ENCODE peak calls at places on chromosomes 3 and 15, in eight cellular contexts. J is mucosa of descending colon, Y is RWPE2, X is GM23338, R is fibroblast of lung, Z is tibial artery, N is pancreas, Q is NT2/D1. A is an unnamed sample.

GRCh38 chr3:134348524-134348923 is 25.7 kb downstream of the AMOTL2 start:
- DNase-seq in R (peak), Y (peak), N (peak), Q (no peak), Z (peak), X (no peak), J (no peak), A (no peak)

GRCh38 chr15:101114146-101114545 is 137.7 kb downstream of the CHSY1 start:
- DNase-seq in Q (no peak), X (no peak), N (no peak), Z (peak), Y (peak), R (no peak), J (no peak), A (no peak)

GRCh38 chr15:79046691-79047404 is 43.7 kb downstream of the RASGRF1 start:
- DNase-seq in X (no peak), Y (no peak), N (no peak), J (no peak), R (no peak), Q (no peak), Z (no peak), A (no peak)

GRCh38 chr15:72859023-72859756 is 75.6 kb upstream of the ADPGK start:
- DNase-seq in J (peak), Z (no peak), Y (no peak), Q (no peak), R (no peak), X (no peak), N (no peak), A (no peak)

GRCh38 chr15:63238796-63239195 is 38.6 kb upstream of the APH1B start:
- DNase-seq in N (no peak), R (peak), Y (peak), Q (no peak), X (no peak), Z (no peak), J (no peak), A (no peak)

GRCh38 chr3:129599073-129599472 is 7.4 kb downstream of the PLXND1 start:
- DNase-seq in N (no peak), J (no peak), Y (no peak), Z (no peak), X (no peak), R (no peak), Q (no peak), A (no peak)

GRCh38 chr3:194072691-194073279 is 63.2 kb upstream of the HES1 start:
- DNase-seq in Z (no peak), Q (no peak), N (no peak), R (no peak), Y (no peak), X (no peak), J (no peak), A (no peak)

GRCh38 chr3:189488241-189488767 is 142.9 kb upstream of the TP63 start:
- DNase-seq in J (no peak), X (no peak), Y (peak), Z (no peak), N (no peak), Q (peak), R (peak), A (no peak)

GRCh38 chr15:92098869-92099268 is 245.4 kb downstream of the SLCO3A1 start:
- DNase-seq in Z (no peak), X (peak), R (no peak), Q (peak), Y (no peak), N (no peak), J (no peak), A (peak)

GRCh38 chr3:49279376-49279775 is 2.3 kb upstream of the C3orf62 start:
- DNase-seq in N (no peak), Y (no peak), Z (no peak), X (no peak), J (no peak), R (peak), Q (no peak), A (no peak)

GRCh38 chr3:8595252-8595934 is 49.2 kb downstream of the SSUH2 start:
- DNase-seq in Q (no peak), J (no peak), Z (no peak), X (no peak), N (no peak), R (no peak), Y (no peak), A (no peak)

GRCh38 chr15:42020713-42021273 is at the start of gene PLA2G4E:
- DNase-seq in R (no peak), J (no peak), X (no peak), Z (peak), Y (peak), N (no peak), Q (no peak), A (no peak)

GRCh38 chr3:117903226-117903625 is 1131.4 kb downstream of the IGSF11 start:
- DNase-seq in J (no peak), Z (no peak), Y (no peak), N (no peak), X (no peak), Q (no peak), R (peak), A (no peak)

GRCh38 chr15:36940207-36940606 is 160.1 kb downstream of the MEIS2 start:
- DNase-seq in N (no peak), R (no peak), X (no peak), Z (no peak), Y (no peak), J (no peak), Q (no peak), A (no peak)

GRCh38 chr15:99507016-99507731 is 58.6 kb upstream of the MEF2A start:
- DNase-seq in J (no peak), N (peak), Y (no peak), Z (no peak), Q (no peak), R (peak), X (no peak), A (peak)

GRCh38 chr3:197394464-197395321 is 96.3 kb upstream of the DLG1 start:
- DNase-seq in J (no peak), Z (peak), Y (peak), N (no peak), Q (no peak), R (peak), X (no peak), A (peak)

GRCh38 chr3:33942483-33943150 is 144.2 kb downstream of the PDCD6IP start:
- DNase-seq in Q (no peak), X (no peak), R (peak), N (no peak), J (no peak), Y (no peak), Z (no peak), A (no peak)

GRCh38 chr3:775178-775885 is 317.5 kb upstream of the CNTN6 start:
- DNase-seq in R (no peak), N (no peak), X (no peak), J (no peak), Z (no peak), Q (no peak), Y (no peak), A (no peak)

GRCh38 chr3:107028086-107028485 is 349.2 kb upstream of the CCDC54 start:
- DNase-seq in X (no peak), Y (no peak), R (no peak), J (no peak), Q (no peak), N (no peak), Z (no peak), A (no peak)

GRCh38 chr3:66496731-66497130 is 4.1 kb downstream of the LRIG1 start:
- DNase-seq in J (no peak), Q (no peak), X (peak), Y (no peak), R (no peak), N (no peak), Z (no peak), A (no peak)

GRCh38 chr3:155884292-155884691 is 13.8 kb downstream of the GMPS start:
- DNase-seq in X (no peak), Q (no peak), Z (no peak), J (no peak), N (no peak), Y (no peak), R (no peak), A (no peak)

GRCh38 chr15:88487796-88488523 is 20.5 kb downstream of the MRPS11 start:
- DNase-seq in Y (no peak), X (peak), N (no peak), Z (no peak), J (no peak), R (no peak), Q (no peak), A (no peak)

GRCh38 chr3:124107074-124107473 is 115.2 kb upstream of the ROPN1 start:
- DNase-seq in N (no peak), J (no peak), Y (no peak), Z (no peak), Q (no peak), R (peak), X (no peak), A (no peak)

GRCh38 chr15:97976766-97977503 is 16.4 kb downstream of the ARRDC4 start:
- DNase-seq in X (no peak), N (no peak), Q (no peak), Z (no peak), J (no peak), R (no peak), Y (no peak), A (no peak)

GRCh38 chr3:85427467-85427866 is 468.7 kb downstream of the CADM2 start:
- DNase-seq in N (no peak), Y (no peak), Z (no peak), Q (no peak), X (no peak), J (no peak), R (no peak), A (no peak)

GRCh38 chr15:78811825-78812183 is 540 bp upstream of the ADAMTS7 start:
- DNase-seq in N (no peak), X (no peak), Y (no peak), Q (no peak), J (no peak), Z (no peak), R (no peak), A (peak)

GRCh38 chr3:42898896-42899675 is 6.9 kb upstream of the ZNF662 start:
- DNase-seq in N (no peak), Q (no peak), R (no peak), Z (no peak), Y (no peak), J (no peak), X (peak), A (no peak)

GRCh38 chr3:186298876-186299275 is 63.2 kb downstream of the DGKG start:
- DNase-seq in R (no peak), Q (no peak), X (no peak), N (no peak), Y (no peak), Z (no peak), J (no peak), A (no peak)

GRCh38 chr3:113557374-113557773 is 25.0 kb downstream of the SIDT1 start:
- DNase-seq in Z (no peak), Y (no peak), R (peak), Q (peak), N (no peak), J (no peak), X (peak), A (no peak)

GRCh38 chr15:80105193-80105984 is 45.9 kb downstream of the ZFAND6 start:
- DNase-seq in Q (no peak), Y (no peak), N (no peak), Z (no peak), J (no peak), X (no peak), R (peak), A (no peak)

GRCh38 chr15:59294961-59295741 is 77.5 kb downstream of the MYO1E start:
- DNase-seq in N (no peak), Z (peak), R (peak), X (no peak), J (no peak), Q (no peak), Y (no peak), A (peak)

GRCh38 chr3:109643590-109643989 is 306.2 kb upstream of the DPPA4 start:
- DNase-seq in J (no peak), Z (no peak), Q (no peak), X (no peak), R (peak), Y (no peak), N (no peak), A (no peak)

GRCh38 chr15:48579945-48580671 is 65.4 kb downstream of the FBN1 start:
- DNase-seq in Z (no peak), Y (no peak), N (no peak), Q (no peak), X (no peak), J (no peak), R (no peak), A (no peak)
- H3K4me3 ChIP-seq in Z (peak), Y (no peak), N (no peak), Q (no peak), X (no peak), J (no peak), R (no peak), A (no peak)

DNA sequence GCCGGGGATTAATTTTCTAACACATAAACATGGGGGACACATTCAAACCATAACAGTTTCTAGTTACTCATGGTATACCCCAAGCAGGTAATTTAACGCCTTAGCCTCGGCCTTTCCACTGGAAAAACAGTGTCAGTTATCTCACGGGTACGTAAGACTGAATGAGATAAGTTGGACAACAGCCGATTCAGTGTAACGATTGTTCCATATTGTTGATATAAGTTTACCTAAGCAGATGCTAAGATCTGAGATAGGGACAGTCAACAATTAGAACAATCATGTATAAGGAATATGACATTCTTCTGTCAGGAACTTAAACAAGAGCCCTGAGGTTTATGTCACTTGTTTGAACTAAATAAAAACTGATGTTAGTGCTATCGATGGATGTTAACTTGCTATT is 130.8 kb downstream of the GHSR start:
- DNase-seq in Z (no peak), N (no peak), X (no peak), J (no peak), Y (no peak), R (no peak), Q (no peak), A (no peak)
- H3K4me3 ChIP-seq in Z (no peak), N (no peak), X (no peak), J (no peak), Y (no peak), R (no peak), Q (no peak), A (no peak)

GRCh38 chr3:108225221-108225620 is 3.0 kb upstream of the IFT57 start:
- DNase-seq in X (no peak), N (no peak), Y (no peak), R (no peak), Z (no peak), Q (no peak), J (no peak), A (no peak)
- H3K4me3 ChIP-seq in X (no peak), N (no peak), Y (no peak), R (no peak), Z (no peak), Q (no peak), J (no peak), A (no peak)

GRCh38 chr3:41277790-41278465 is 78.6 kb downstream of the CTNNB1 start:
- DNase-seq in J (no peak), Z (no peak), Q (peak), R (no peak), X (peak), Y (no peak), N (no peak), A (no peak)
- H3K4me3 ChIP-seq in J (no peak), Z (no peak), Q (no peak), R (no peak), X (no peak), Y (no peak), N (no peak), A (no peak)

GRCh38 chr15:33154366-33155166 is 39.9 kb downstream of the FMN1 start:
- DNase-seq in R (peak), N (no peak), J (no peak), Z (peak), Y (no peak), Q (no peak), X (no peak), A (no peak)

GRCh38 chr15:33150993-33151392 is 43.5 kb downstream of the FMN1 start:
- DNase-seq in X (no peak), Z (no peak), Y (no peak), R (no peak), Q (no peak), J (no peak), N (no peak), A (no peak)

GRCh38 chr15:33152502-33153109 is 41.9 kb downstream of the FMN1 start:
- DNase-seq in Y (no peak), N (no peak), Q (no peak), Z (no peak), J (no peak), X (no peak), R (peak), A (no peak)

GRCh38 chr15:33156021-33156420 is 38.5 kb downstream of the FMN1 start:
- DNase-seq in Z (no peak), J (no peak), X (no peak), N (no peak), Q (no peak), Y (no peak), R (no peak), A (no peak)

DNA sequence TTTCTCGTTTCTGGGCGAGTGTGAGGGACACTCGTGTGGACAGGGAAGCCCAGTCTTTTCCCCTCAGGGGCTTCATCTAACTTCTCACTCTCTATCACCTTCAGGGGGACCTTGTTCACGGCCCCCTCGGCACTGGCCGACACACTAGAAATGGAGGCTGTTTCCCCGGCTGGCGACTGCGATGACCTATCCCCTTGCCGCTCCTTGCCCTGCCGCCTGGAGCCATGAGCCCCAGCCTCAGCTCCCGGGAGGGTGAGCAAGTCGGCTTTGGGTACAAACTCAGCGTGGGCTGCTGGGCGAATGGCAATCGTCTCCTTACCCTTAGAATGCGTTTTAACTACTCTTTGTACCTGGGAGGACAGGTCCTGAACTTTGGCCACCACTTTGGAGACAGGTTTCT is 41.0 kb downstream of the FMN1 start:
- DNase-seq in X (no peak), Z (no peak), N (no peak), R (no peak), Y (peak), Q (no peak), J (no peak), A (no peak)
- H3K4me3 ChIP-seq in X (no peak), Z (peak), N (no peak), R (no peak), Y (no peak), Q (no peak), J (no peak), A (no peak)

GRCh38 chr15:58066042-58066867 is 744 bp upstream of the ALDH1A2 start:
- DNase-seq in R (peak), Z (peak), Y (peak), J (peak), N (peak), X (peak), Q (no peak), A (peak)

GRCh38 chr15:58063612-58064011 is 1.9 kb downstream of the ALDH1A2 start:
- DNase-seq in N (no peak), Q (no peak), Z (no peak), Y (no peak), X (no peak), R (no peak), J (no peak), A (no peak)

GRCh38 chr15:58064119-58065010 is 1.1 kb downstream of the ALDH1A2 start:
- DNase-seq in Z (no peak), R (no peak), Y (no peak), J (no peak), X (peak), Q (no peak), N (no peak), A (no peak)

GRCh38 chr15:58065445-58066041 is at the start of gene ALDH1A2:
- DNase-seq in J (peak), Q (no peak), X (peak), N (peak), R (no peak), Z (peak), Y (peak), A (peak)

DNA sequence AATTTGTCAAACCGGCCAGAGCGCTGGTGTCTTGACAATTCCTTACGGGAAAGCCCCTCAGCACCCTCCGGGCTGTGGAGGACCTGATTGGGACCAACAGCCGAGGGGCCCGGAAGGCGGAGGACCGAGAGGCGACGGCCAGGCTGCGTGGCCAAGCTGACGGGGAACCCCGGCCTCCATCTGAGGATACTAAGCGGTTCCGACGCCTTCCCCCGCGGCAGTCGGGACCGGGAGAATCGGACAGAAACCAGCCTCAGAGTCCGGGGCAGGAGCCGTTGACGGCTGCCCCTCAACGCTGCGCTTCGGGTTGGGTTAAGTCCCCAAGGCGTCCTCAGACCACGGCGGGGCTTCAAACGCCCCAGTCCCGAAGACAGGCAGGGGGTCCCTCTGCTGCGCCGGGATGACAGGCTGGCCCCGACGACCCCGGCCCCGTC is 483 bp downstream of the ALDH1A2 start:
- DNase-seq in J (peak), Q (no peak), Z (no peak), N (no peak), Y (peak), R (no peak), X (peak), A (peak)
- H3K4me3 ChIP-seq in J (no peak), Q (peak), Z (peak), N (peak), Y (peak), R (no peak), X (peak), A (peak)